ENCODE peak calls at places on chromosomes 4 and X, in five cellular contexts. One of them, this sample, is unnamed.

GRCh38 chrX:134460861-134461218 is 875 bp downstream of the HPRT1 start:
- DNase-seq in RWPE2: no peak
- DNase-seq in stimulated activated CD4-positive, alpha-beta T cell treated with anti-CD3 and anti-CD28 coated beads, Interleukin-2, amount 100 ng/mL, for 48 hours: no peak
- DNase-seq in NCI-H69: peak; percentile 45
- DNase-seq in erythroblast: peak; percentile 43
- DNase-seq in this sample: no peak

GRCh38 chr4:7001271-7001670 is 41.9 kb upstream of the TADA2B start:
- DNase-seq in NCI-H69: no peak
- DNase-seq in RWPE2: no peak
- DNase-seq in erythroblast: no peak
- DNase-seq in stimulated activated CD4-positive, alpha-beta T cell treated with anti-CD3 and anti-CD28 coated beads, Interleukin-2, amount 100 ng/mL, for 48 hours: no peak
- DNase-seq in this sample: no peak

GRCh38 chr4:182286035-182286434 is 42.8 kb downstream of the TENM3 start:
- DNase-seq in NCI-H69: no peak
- DNase-seq in erythroblast: no peak
- DNase-seq in RWPE2: no peak
- DNase-seq in stimulated activated CD4-positive, alpha-beta T cell treated with anti-CD3 and anti-CD28 coated beads, Interleukin-2, amount 100 ng/mL, for 48 hours: no peak
- DNase-seq in this sample: no peak

GRCh38 chr4:108772402-108772801 is 9.5 kb upstream of the ETNPPL start:
- DNase-seq in NCI-H69: no peak
- DNase-seq in RWPE2: no peak
- DNase-seq in erythroblast: no peak
- DNase-seq in stimulated activated CD4-positive, alpha-beta T cell treated with anti-CD3 and anti-CD28 coated beads, Interleukin-2, amount 100 ng/mL, for 48 hours: no peak
- DNase-seq in this sample: no peak

GRCh38 chr4:110510955-110511544 is 35.1 kb downstream of the ENPEP start:
- DNase-seq in NCI-H69: peak; percentile 61
- DNase-seq in RWPE2: no peak
- DNase-seq in erythroblast: peak; percentile 75
- DNase-seq in stimulated activated CD4-positive, alpha-beta T cell treated with anti-CD3 and anti-CD28 coated beads, Interleukin-2, amount 100 ng/mL, for 48 hours: no peak
- DNase-seq in this sample: peak; percentile 85

GRCh38 chrX:153521034-153521433 is 3.6 kb downstream of the ATP2B3 start:
- DNase-seq in RWPE2: no peak
- DNase-seq in stimulated activated CD4-positive, alpha-beta T cell treated with anti-CD3 and anti-CD28 coated beads, Interleukin-2, amount 100 ng/mL, for 48 hours: no peak
- DNase-seq in NCI-H69: peak; percentile 93
- DNase-seq in erythroblast: no peak
- DNase-seq in this sample: no peak

GRCh38 chr4:87853108-87853507 is 20.3 kb downstream of the MEPE start:
- DNase-seq in RWPE2: no peak
- DNase-seq in stimulated activated CD4-positive, alpha-beta T cell treated with anti-CD3 and anti-CD28 coated beads, Interleukin-2, amount 100 ng/mL, for 48 hours: no peak
- DNase-seq in NCI-H69: peak; percentile 17
- DNase-seq in erythroblast: peak; percentile 59
- DNase-seq in this sample: peak; percentile 53

GRCh38 chr4:119521306-119521705 is 107.3 kb downstream of the PDE5A start:
- DNase-seq in NCI-H69: no peak
- DNase-seq in erythroblast: no peak
- DNase-seq in stimulated activated CD4-positive, alpha-beta T cell treated with anti-CD3 and anti-CD28 coated beads, Interleukin-2, amount 100 ng/mL, for 48 hours: no peak
- DNase-seq in RWPE2: no peak
- DNase-seq in this sample: no peak

GRCh38 chrX:16138108-16138427 is 14.7 kb downstream of the GRPR start:
- DNase-seq in NCI-H69: no peak
- DNase-seq in RWPE2: no peak
- DNase-seq in erythroblast: no peak
- DNase-seq in stimulated activated CD4-positive, alpha-beta T cell treated with anti-CD3 and anti-CD28 coated beads, Interleukin-2, amount 100 ng/mL, for 48 hours: no peak
- DNase-seq in this sample: no peak

GRCh38 chr4:71147261-71147660 is 153.8 kb downstream of the DCK start:
- DNase-seq in erythroblast: no peak
- DNase-seq in RWPE2: no peak
- DNase-seq in NCI-H69: no peak
- DNase-seq in stimulated activated CD4-positive, alpha-beta T cell treated with anti-CD3 and anti-CD28 coated beads, Interleukin-2, amount 100 ng/mL, for 48 hours: no peak
- DNase-seq in this sample: no peak

GRCh38 chr4:8182858-8183725 is 16.0 kb upstream of the SH3TC1 start:
- DNase-seq in erythroblast: peak; percentile 59
- DNase-seq in RWPE2: peak; percentile 96
- DNase-seq in NCI-H69: peak; percentile 44
- DNase-seq in stimulated activated CD4-positive, alpha-beta T cell treated with anti-CD3 and anti-CD28 coated beads, Interleukin-2, amount 100 ng/mL, for 48 hours: no peak
- DNase-seq in this sample: no peak

GRCh38 chr4:73676881-73677323 is 56.7 kb upstream of the RASSF6 start:
- DNase-seq in RWPE2: no peak
- DNase-seq in erythroblast: no peak
- DNase-seq in stimulated activated CD4-positive, alpha-beta T cell treated with anti-CD3 and anti-CD28 coated beads, Interleukin-2, amount 100 ng/mL, for 48 hours: no peak
- DNase-seq in NCI-H69: peak; percentile 90
- DNase-seq in this sample: no peak

GRCh38 chrX:30065226-30065625 is 150.1 kb upstream of the MAGEB2 start:
- DNase-seq in RWPE2: no peak
- DNase-seq in erythroblast: no peak
- DNase-seq in NCI-H69: no peak
- DNase-seq in stimulated activated CD4-positive, alpha-beta T cell treated with anti-CD3 and anti-CD28 coated beads, Interleukin-2, amount 100 ng/mL, for 48 hours: no peak
- DNase-seq in this sample: no peak

This sample was measured in SK-N-MC.